ENCODE peak calls at places on chromosome 9, in nine cellular contexts. V is ovary, I is mammary epithelial cell, K is psoas muscle, B is lower lobe of right lung, W is heart left ventricle, C is mesenchymal stem cell, L is IMR-90, J is Caco-2. U is an unnamed sample. For H3K4me1, the result is how much of the 10 kb centered on the place peaks cover.

GRCh38 chr9:95264954-95265615 is 52.4 kb downstream of the FANCC start:
- DNase-seq in I (no peak), J (no peak), W (no peak), L (peak), B (no peak), C (peak), V (no peak), K (no peak), U (peak)

GRCh38 chr9:122350577-122351355 is 20.1 kb upstream of the PTGS1 start:
- DNase-seq in J (peak), W (peak), I (peak), V (peak), C (peak), K (peak), L (peak), B (peak), U (peak)

GRCh38 chr9:85224729-85225128 is 517.0 kb downstream of the AGTPBP1 start:
- DNase-seq in C (peak), W (no peak), J (no peak), L (no peak), V (no peak), K (no peak), I (peak), B (no peak), U (no peak)

GRCh38 chr9:69122391-69123141 is 51.5 kb upstream of the TJP2 start:
- DNase-seq in C (peak), W (no peak), L (peak), J (peak), B (no peak), V (no peak), I (peak), K (no peak), U (peak)

GRCh38 chr9:129280236-129281231 is 102.5 kb upstream of the IER5L start:
- DNase-seq in K (peak), I (no peak), B (peak), V (no peak), W (no peak), L (no peak), C (no peak), J (no peak), U (no peak)

GRCh38 chr9:82810902-82811301 is 252.0 kb downstream of the RASEF start:
- DNase-seq in W (no peak), V (no peak), I (peak), L (peak), K (no peak), B (no peak), C (peak), J (peak), U (no peak)

GRCh38 chr9:116990592-116990991 is 303.5 kb downstream of the TRIM32 start:
- DNase-seq in W (no peak), V (no peak), L (no peak), J (no peak), B (no peak), K (no peak), C (peak), I (peak), U (no peak)

GRCh38 chr9:133589454-133590227 is 19.5 kb downstream of the FAM163B start:
- DNase-seq in C (no peak), K (no peak), B (no peak), L (no peak), V (no peak), J (peak), W (peak), I (no peak), U (no peak)

GRCh38 chr9:13485068-13485596 is 205.6 kb upstream of the MPDZ start:
- DNase-seq in W (peak), L (peak), V (peak), I (peak), J (no peak), B (no peak), K (peak), C (peak), U (peak)

GRCh38 chr9:28215921-28216320 is 642.6 kb upstream of the C9orf72 start:
- DNase-seq in C (no peak), W (no peak), B (no peak), J (no peak), L (no peak), V (no peak), I (no peak), K (no peak), U (no peak)

GRCh38 chr9:121362813-121363585 is 7.1 kb downstream of the STOM start:
- DNase-seq in C (peak), I (peak), J (no peak), W (no peak), V (no peak), B (no peak), L (peak), K (no peak), U (no peak)

GRCh38 chr9:693460-694390 is 147.8 kb upstream of the DMRT1 start:
- DNase-seq in W (no peak), K (peak), V (peak), B (no peak), C (peak), L (peak), J (no peak), I (no peak), U (peak)

GRCh38 chr9:24616858-24617257 is 71.2 kb upstream of the IZUMO3 start:
- DNase-seq in B (no peak), L (no peak), W (no peak), K (no peak), J (no peak), I (peak), C (no peak), V (no peak), U (no peak)

GRCh38 chr9:137480686-137481683 is 21.9 kb upstream of the NSMF start:
- DNase-seq in V (peak), J (no peak), I (no peak), C (no peak), L (no peak), K (peak), B (no peak), W (no peak), U (no peak)

GRCh38 chr9:37968228-37968672 is 64.3 kb upstream of the SLC25A51 start:
- DNase-seq in K (no peak), J (no peak), L (peak), I (peak), B (no peak), V (no peak), W (peak), C (peak), U (peak)

GRCh38 chr9:78236511-78236950 is 656 bp downstream of the CEP78 start:
- DNase-seq in J (no peak), V (no peak), L (no peak), W (no peak), I (peak), K (no peak), B (no peak), C (no peak), U (no peak)

GRCh38 chr9:22033012-22033630 is 24.0 kb upstream of the CDKN2B start:
- DNase-seq in C (no peak), I (peak), B (no peak), W (no peak), J (no peak), V (no peak), K (no peak), L (no peak), U (no peak)

GRCh38 chr9:135332516-135332915 is 147.1 kb upstream of the PPP1R26 start:
- DNase-seq in L (no peak), C (no peak), K (no peak), B (no peak), J (no peak), V (no peak), W (no peak), I (no peak), U (no peak)

GRCh38 chr9:26260238-26260637 is 582.0 kb upstream of the TUSC1 start:
- DNase-seq in L (peak), V (no peak), C (peak), W (no peak), K (no peak), I (peak), J (no peak), B (no peak), U (no peak)

GRCh38 chr9:38227061-38227540 is 158.1 kb upstream of the SHB start:
- DNase-seq in I (peak), C (peak), V (no peak), K (peak), J (peak), B (peak), W (peak), L (peak), U (peak)

GRCh38 chr9:113715086-113715485 is 161.0 kb upstream of the ZNF618 start:
- DNase-seq in B (no peak), I (peak), L (peak), W (no peak), J (no peak), K (no peak), V (no peak), C (peak), U (no peak)

GRCh38 chr9:134319306-134320194 is 6.7 kb upstream of the RXRA start:
- DNase-seq in J (no peak), K (peak), C (no peak), V (peak), L (no peak), W (peak), B (peak), I (no peak), U (no peak)

GRCh38 chr9:92728831-92729734 is 35.5 kb downstream of the BICD2 start:
- DNase-seq in J (no peak), K (peak), C (peak), W (peak), B (no peak), V (no peak), I (no peak), L (peak), U (no peak)

GRCh38 chr9:84781431-84781830 is 111.9 kb downstream of the NTRK2 start:
- DNase-seq in W (no peak), J (peak), I (peak), B (no peak), V (peak), K (no peak), L (no peak), C (peak), U (peak)

GRCh38 chr9:72680593-72681317 is 159.3 kb downstream of the TMC1 start:
- DNase-seq in C (no peak), B (no peak), V (no peak), K (no peak), J (no peak), L (no peak), W (no peak), I (no peak), U (no peak)

GRCh38 chr9:121333950-121334773 is 35.9 kb downstream of the STOM start:
- DNase-seq in J (peak), I (no peak), W (no peak), L (no peak), B (no peak), V (no peak), K (peak), C (no peak), U (no peak)

GRCh38 chr9:137988701-137989100 is 111.1 kb downstream of the CACNA1B start:
- DNase-seq in B (no peak), L (no peak), W (no peak), J (no peak), V (no peak), K (no peak), I (no peak), C (no peak), U (no peak)

GRCh38 chr9:81250606-81251005 is 438.7 kb downstream of the TLE1 start:
- DNase-seq in W (no peak), I (no peak), J (no peak), V (no peak), B (no peak), K (no peak), C (no peak), L (no peak), U (no peak)

GRCh38 chr9:14221119-14221518 is 92.8 kb downstream of the NFIB start:
- DNase-seq in C (no peak), W (no peak), V (no peak), K (no peak), B (no peak), L (peak), J (no peak), I (no peak), U (no peak)

GRCh38 chr9:119216891-119217290 is 152.3 kb downstream of the BRINP1 start:
- DNase-seq in I (no peak), B (no peak), V (peak), C (no peak), K (peak), W (no peak), L (no peak), J (no peak), U (peak)

GRCh38 chr9:99192786-99193465 is 28.8 kb downstream of the ALG2 start:
- DNase-seq in K (no peak), C (peak), V (no peak), I (no peak), L (peak), W (no peak), J (no peak), B (no peak), U (peak)

GRCh38 chr9:137545123-137545522 is 5.1 kb downstream of the PNPLA7 start:
- DNase-seq in K (peak), J (no peak), B (no peak), I (no peak), L (peak), W (no peak), V (no peak), C (peak), U (no peak)

GRCh38 chr9:78296893-78297671 is at the start of gene PSAT1:
- DNase-seq in L (peak), J (peak), V (peak), B (peak), I (peak), C (peak), W (peak), K (peak), U (peak)

GRCh38 chr9:85228111-85228855 is 513.5 kb downstream of the AGTPBP1 start:
- DNase-seq in J (no peak), C (no peak), V (no peak), K (no peak), W (no peak), I (no peak), L (no peak), B (no peak), U (no peak)

GRCh38 chr9:14399736-14400657 is 86.1 kb upstream of the NFIB start:
- DNase-seq in B (no peak), C (peak), W (no peak), I (no peak), J (no peak), K (no peak), L (no peak), V (no peak), U (peak)

GRCh38 chr9:20319641-20320337 is 302.5 kb downstream of the MLLT3 start:
- DNase-seq in V (no peak), J (no peak), C (peak), L (peak), K (no peak), I (peak), B (no peak), W (no peak), U (peak)

GRCh38 chr9:84325347-84325982 is 15.1 kb downstream of the SLC28A3 start:
- DNase-seq in C (no peak), W (no peak), B (no peak), I (peak), K (no peak), L (peak), V (no peak), J (no peak), U (no peak)

GRCh38 chr9:23522952-23523351 is 303.1 kb downstream of the ELAVL2 start:
- DNase-seq in C (no peak), V (no peak), L (no peak), B (no peak), K (no peak), I (no peak), W (no peak), J (no peak), U (no peak)

DNA sequence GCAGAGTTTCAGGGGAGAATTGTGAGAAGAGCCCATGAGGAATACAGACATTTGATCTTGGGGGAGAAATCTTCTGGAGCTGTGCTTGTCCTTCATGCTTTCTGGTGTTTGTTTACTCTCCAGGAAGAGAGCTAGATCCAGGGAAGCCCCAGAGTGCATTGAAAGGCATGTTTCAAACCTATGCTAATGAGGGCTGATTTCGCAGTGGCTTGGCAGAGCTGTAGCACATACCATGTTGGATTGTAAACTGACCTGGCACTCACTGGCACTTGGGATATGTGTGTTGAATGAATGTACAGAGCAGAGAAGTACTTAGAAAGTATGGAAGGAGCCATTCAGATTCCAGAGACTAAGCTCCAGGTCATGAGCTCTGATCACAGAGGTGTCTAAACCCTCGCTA is 30.9 kb downstream of the TNFSF8 start:
- DNase-seq in W (no peak), I (no peak), V (no peak), J (no peak), K (no peak), B (no peak), L (peak), C (peak), U (no peak)
- H3K4me1 ChIP-seq in W (under half), I (under half), V (under half), J (under half), K (under half), B (under half), L (under half), C (under half), U (under half)

GRCh38 chr9:89497181-89497963 is 541 bp downstream of the SEMA4D start:
- DNase-seq in J (peak), V (peak), W (no peak), I (no peak), L (no peak), K (no peak), C (no peak), B (peak), U (no peak)
- H3K4me1 ChIP-seq in J (under half), V (under half), W (under half), I (under half), L (under half), K (under half), C (under half), B (under half), U (under half)

GRCh38 chr9:3527653-3527960 is 1.8 kb upstream of the RFX3 start:
- DNase-seq in K (no peak), W (no peak), L (no peak), B (no peak), V (no peak), C (peak), J (no peak), I (no peak), U (no peak)

GRCh38 chr9:3534614-3535404 is 9.0 kb upstream of the RFX3 start:
- DNase-seq in B (no peak), L (no peak), I (no peak), W (no peak), V (no peak), C (no peak), K (no peak), J (no peak), U (no peak)

GRCh38 chr9:3528466-3528865 is 2.7 kb upstream of the RFX3 start:
- DNase-seq in K (no peak), C (no peak), I (no peak), J (no peak), W (no peak), B (no peak), V (no peak), L (no peak), U (no peak)

GRCh38 chr9:3526903-3527652 is 1.3 kb upstream of the RFX3 start:
- DNase-seq in L (peak), J (no peak), K (peak), I (no peak), V (peak), C (peak), W (no peak), B (no peak), U (peak)

GRCh38 chr9:3532158-3532557 is 6.4 kb upstream of the RFX3 start:
- DNase-seq in C (no peak), V (no peak), K (no peak), B (no peak), J (no peak), W (no peak), L (no peak), I (no peak), U (no peak)
- H3K4me1 ChIP-seq in C (under half), V (under half), K (under half), B (under half), J (under half), W (under half), L (under half), I (under half), U (under half)

GRCh38 chr9:87964826-87965225 is 9.5 kb downstream of the CDK20 start:
- DNase-seq in I (no peak), V (no peak), L (no peak), K (no peak), J (no peak), C (no peak), B (no peak), W (no peak), U (no peak)
- H3K4me1 ChIP-seq in I (under half), V (under half), L (under half), K (under half), J (under half), C (under half), B (under half), W (under half), U (under half)

GRCh38 chr9:127907867-127908659 is 8.7 kb upstream of the ST6GALNAC6 start:
- DNase-seq in B (no peak), L (no peak), W (no peak), K (peak), I (no peak), J (no peak), C (no peak), V (peak), U (no peak)
- H3K4me1 ChIP-seq in B (half or more), L (under half), W (under half), K (under half), I (under half), J (under half), C (under half), V (under half), U (under half)

U was measured in cardiac muscle cell.